ENCODE peak calls at places on chromosomes 5 and 9, in seven cellular contexts. P is IMR-90, X is H9, F is mesendoderm, G is mesenchymal stem cell, T is trophoblast cell, H is H1. S is an unnamed sample.

GRCh38 chr9:99305820-99306811 is 84.0 kb downstream of the SEC61B start:
- DNase-seq in P (no peak), X (no peak), F (no peak), G (no peak), T (no peak), H (no peak), S (no peak)

GRCh38 chr9:32426278-32426939 is 42.0 kb downstream of the ACO1 start:
- DNase-seq in P (peak), X (no peak), F (no peak), G (peak), T (no peak), H (no peak), S (no peak)

GRCh38 chr5:135073771-135074345 is 39.8 kb upstream of the PITX1 start:
- DNase-seq in P (peak), X (no peak), F (no peak), G (peak), T (no peak), H (no peak), S (no peak)

GRCh38 chr5:73740274-73740790 is 114.3 kb downstream of the ARHGEF28 start:
- DNase-seq in P (no peak), X (no peak), F (no peak), G (no peak), T (no peak), H (no peak), S (no peak)

GRCh38 chr9:123368481-123369153 is 12.6 kb downstream of the CRB2 start:
- DNase-seq in P (no peak), X (no peak), F (no peak), G (no peak), T (no peak), H (no peak), S (no peak)

GRCh38 chr9:84990416-84990815 is 320.9 kb downstream of the NTRK2 start:
- DNase-seq in P (no peak), X (no peak), F (no peak), G (peak), T (no peak), H (no peak), S (no peak)

GRCh38 chr5:143801251-143801650 is 10.7 kb upstream of the HMHB1 start:
- DNase-seq in P (no peak), X (no peak), F (no peak), G (no peak), T (no peak), H (no peak), S (no peak)

GRCh38 chr9:38108326-38108725 is 39.3 kb upstream of the SHB start:
- DNase-seq in P (no peak), X (no peak), F (peak), G (no peak), T (no peak), H (no peak), S (no peak)

GRCh38 chr9:107190031-107190935 is 92.8 kb upstream of the RAD23B start:
- DNase-seq in P (peak), X (no peak), F (peak), G (peak), T (no peak), H (no peak), S (no peak)

DNA sequence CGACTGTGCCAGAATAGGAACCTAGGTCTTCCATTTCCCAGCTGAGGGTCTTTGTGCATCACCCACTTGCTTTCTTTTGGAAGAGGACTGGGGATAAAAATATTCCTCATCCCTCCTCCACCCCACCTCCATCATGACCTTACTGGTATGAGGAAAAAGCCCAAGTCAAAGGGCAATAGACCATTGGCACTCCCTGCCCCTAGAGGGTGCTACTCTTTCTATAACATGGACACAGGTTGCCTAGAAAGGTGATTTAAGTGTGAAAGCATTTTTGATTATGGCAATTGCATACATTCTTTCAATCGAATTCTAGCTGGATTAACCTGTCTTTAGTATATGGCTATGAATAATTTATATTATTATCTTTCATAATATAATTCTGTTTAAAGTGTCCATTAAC is 22.8 kb upstream of the ZNF618 start:
- DNase-seq in P (no peak), X (no peak), F (peak), G (peak), T (no peak), H (no peak), S (no peak)
- H2BK120ac ChIP-seq in P (no peak), X (no peak), F (no peak), G (no peak), T (no peak), H (no peak), S (no peak)

GRCh38 chr9:115018547-115019435 is 88.4 kb upstream of the TNFSF8 start:
- DNase-seq in P (peak), X (no peak), F (peak), G (peak), T (no peak), H (no peak), S (no peak)
- H3K18ac ChIP-seq in P (peak), X (no peak), F (no peak), G (no peak), T (no peak), H (no peak), S (no peak)

GRCh38 chr5:151738125-151738848 is 20.1 kb downstream of the ATOX1 start:
- DNase-seq in P (no peak), X (no peak), F (no peak), G (no peak), T (no peak), H (no peak), S (no peak)

GRCh38 chr5:151739939-151740335 is 18.5 kb downstream of the ATOX1 start:
- DNase-seq in P (peak), X (no peak), F (peak), G (peak), T (peak), H (no peak), S (no peak)

GRCh38 chr5:151740958-151741373 is 17.5 kb downstream of the ATOX1 start:
- DNase-seq in P (peak), X (no peak), F (no peak), G (peak), T (no peak), H (no peak), S (no peak)

GRCh38 chr5:151740336-151740942 is 18.0 kb downstream of the ATOX1 start:
- DNase-seq in P (peak), X (peak), F (peak), G (peak), T (peak), H (peak), S (peak)

GRCh38 chr5:151739395-151739794 is 19.0 kb downstream of the ATOX1 start:
- DNase-seq in P (no peak), X (no peak), F (peak), G (no peak), T (no peak), H (no peak), S (no peak)
- H2BK120ac ChIP-seq in P (peak), X (no peak), F (peak), G (peak), T (peak), H (peak), S (no peak)

GRCh38 chr5:60801406-60802090 is 42.5 kb downstream of the ELOVL7 start:
- DNase-seq in P (no peak), X (no peak), F (no peak), G (no peak), T (no peak), H (no peak), S (no peak)
- H3K18ac ChIP-seq in P (no peak), X (no peak), F (no peak), G (no peak), T (no peak), H (no peak), S (no peak)

S was measured in neuronal stem cell.